ENCODE peak calls at places on chromosomes 6 and 20, in five cellular contexts. H is prostate gland; Z is CD4-positive, alpha-beta memory T cell; D is left ventricle myocardium inferior; I is cardiac muscle cell. C is an unnamed sample. For H3K4me1, the result is how much of the 10 kb centered on the place peaks cover.

GRCh38 chr6:139151425-139152087 is 16.7 kb downstream of the HECA start:
- DNase-seq in D (no peak), I (no peak), H (no peak), Z (no peak), C (no peak)

GRCh38 chr6:142885182-142885867 is 59.7 kb downstream of the HIVEP2 start:
- DNase-seq in Z (peak), D (no peak), I (peak), H (peak), C (peak)

GRCh38 chr20:23257106-23257761 is 93.4 kb upstream of the NXT1 start:
- DNase-seq in I (no peak), D (no peak), Z (no peak), H (no peak), C (no peak)

GRCh38 chr6:51841656-51842055 is 245.8 kb downstream of the PKHD1 start:
- DNase-seq in I (no peak), H (no peak), D (no peak), Z (no peak), C (no peak)

GRCh38 chr6:128711149-128711548 is 171.8 kb upstream of the LAMA2 start:
- DNase-seq in D (no peak), H (no peak), Z (no peak), I (no peak), C (no peak)

GRCh38 chr20:25149986-25150385 is 45.5 kb upstream of the ENTPD6 start:
- DNase-seq in I (no peak), Z (no peak), H (no peak), D (no peak), C (no peak)

GRCh38 chr20:1489764-1490436 is 1.3 kb downstream of the SIRPB2 start:
- DNase-seq in D (no peak), Z (no peak), I (no peak), H (no peak), C (no peak)

GRCh38 chr20:48360338-48360698 is 467.5 kb downstream of the PREX1 start:
- DNase-seq in H (no peak), I (no peak), D (no peak), Z (no peak), C (no peak)

GRCh38 chr6:167676666-167677421 is 149.9 kb upstream of the AFDN start:
- DNase-seq in I (no peak), H (no peak), D (no peak), Z (no peak), C (no peak)

GRCh38 chr20:19802492-19803158 is 44.6 kb downstream of the RIN2 start:
- DNase-seq in H (no peak), Z (no peak), I (peak), D (no peak), C (no peak)

GRCh38 chr6:30743099-30744053 is 889 bp upstream of the FLOT1 start:
- DNase-seq in Z (no peak), I (no peak), H (no peak), D (no peak), C (peak)

GRCh38 chr6:138428943-138429616 is 25.1 kb downstream of the HEBP2 start:
- DNase-seq in Z (no peak), D (no peak), I (peak), H (no peak), C (no peak)

GRCh38 chr6:168190646-168191443 is 111.8 kb upstream of the FRMD1 start:
- DNase-seq in D (no peak), Z (no peak), H (no peak), I (no peak), C (no peak)

GRCh38 chr6:14664112-14664592 is 546.6 kb downstream of the CD83 start:
- DNase-seq in H (no peak), I (no peak), D (no peak), Z (no peak), C (peak)

GRCh38 chr6:49490633-49491032 is 9.1 kb upstream of the GLYATL3 start:
- DNase-seq in I (no peak), Z (no peak), D (no peak), H (no peak), C (no peak)

GRCh38 chr20:1946762-1947534 is 46.9 kb downstream of the PDYN start:
- DNase-seq in Z (no peak), D (peak), H (peak), I (peak), C (no peak)

GRCh38 chr6:15800821-15801617 is 138.2 kb upstream of the DTNBP1 start:
- DNase-seq in H (no peak), D (no peak), Z (no peak), I (no peak), C (no peak)

GRCh38 chr6:967666-968065 is 274.7 kb upstream of the EXOC2 start:
- DNase-seq in I (no peak), D (no peak), Z (no peak), H (no peak), C (no peak)

GRCh38 chr6:79713701-79714322 is 82.7 kb downstream of the SH3BGRL2 start:
- DNase-seq in I (peak), Z (no peak), H (peak), D (peak), C (peak)

GRCh38 chr6:75849329-75850025 is 100.4 kb downstream of the MYO6 start:
- DNase-seq in H (peak), I (no peak), Z (no peak), D (no peak), C (no peak)

GRCh38 chr20:40993794-40994540 is 34.7 kb upstream of the TOP1 start:
- DNase-seq in I (no peak), D (no peak), H (no peak), Z (no peak), C (no peak)

GRCh38 chr20:36760647-36761046 is 12.9 kb downstream of the DSN1 start:
- DNase-seq in H (no peak), I (no peak), Z (no peak), D (no peak), C (no peak)

GRCh38 chr6:81718126-81718525 is 34.4 kb downstream of the TENT5A start:
- DNase-seq in I (no peak), D (no peak), H (no peak), Z (no peak), C (no peak)

GRCh38 chr6:14129572-14129971 is 12.0 kb downstream of the CD83 start:
- DNase-seq in I (peak), Z (no peak), D (peak), H (peak), C (peak)

GRCh38 chr20:10609726-10610125 is 64.1 kb downstream of the JAG1 start:
- DNase-seq in H (no peak), Z (no peak), I (no peak), D (no peak), C (no peak)

GRCh38 chr6:149636116-149636515 is 12.4 kb downstream of the KATNA1 start:
- DNase-seq in D (no peak), Z (no peak), I (no peak), H (no peak), C (no peak)

GRCh38 chr6:90284236-90284744 is 12.4 kb downstream of the BACH2 start:
- DNase-seq in H (no peak), I (no peak), D (no peak), Z (peak), C (peak)

GRCh38 chr6:29941476-29941875 is 856 bp upstream of the HLA-A start:
- DNase-seq in D (no peak), H (no peak), I (no peak), Z (no peak), C (no peak)

GRCh38 chr6:34957184-34957904 is 68.3 kb downstream of the ANKS1A start:
- DNase-seq in I (no peak), Z (no peak), D (no peak), H (no peak), C (no peak)

GRCh38 chr6:44086931-44087574 is 40.2 kb downstream of the MRPL14 start:
- DNase-seq in I (no peak), D (peak), H (no peak), Z (no peak), C (no peak)

GRCh38 chr20:13788167-13788834 is 3.5 kb downstream of the NDUFAF5 start:
- DNase-seq in D (no peak), I (peak), Z (peak), H (peak), C (no peak)

GRCh38 chr6:21845018-21845417 is 251.5 kb downstream of the SOX4 start:
- DNase-seq in Z (no peak), I (no peak), H (no peak), D (no peak), C (no peak)

GRCh38 chr6:33410711-33411631 is at the start of gene PHF1:
- DNase-seq in I (peak), H (peak), D (peak), Z (no peak), C (peak)

GRCh38 chr6:45535933-45536332 is 158.2 kb upstream of the SUPT3H start:
- DNase-seq in Z (no peak), H (peak), D (no peak), I (no peak), C (no peak)

GRCh38 chr6:901696-902455 is 208.9 kb upstream of the EXOC2 start:
- DNase-seq in I (no peak), H (no peak), D (no peak), Z (no peak), C (no peak)

DNA sequence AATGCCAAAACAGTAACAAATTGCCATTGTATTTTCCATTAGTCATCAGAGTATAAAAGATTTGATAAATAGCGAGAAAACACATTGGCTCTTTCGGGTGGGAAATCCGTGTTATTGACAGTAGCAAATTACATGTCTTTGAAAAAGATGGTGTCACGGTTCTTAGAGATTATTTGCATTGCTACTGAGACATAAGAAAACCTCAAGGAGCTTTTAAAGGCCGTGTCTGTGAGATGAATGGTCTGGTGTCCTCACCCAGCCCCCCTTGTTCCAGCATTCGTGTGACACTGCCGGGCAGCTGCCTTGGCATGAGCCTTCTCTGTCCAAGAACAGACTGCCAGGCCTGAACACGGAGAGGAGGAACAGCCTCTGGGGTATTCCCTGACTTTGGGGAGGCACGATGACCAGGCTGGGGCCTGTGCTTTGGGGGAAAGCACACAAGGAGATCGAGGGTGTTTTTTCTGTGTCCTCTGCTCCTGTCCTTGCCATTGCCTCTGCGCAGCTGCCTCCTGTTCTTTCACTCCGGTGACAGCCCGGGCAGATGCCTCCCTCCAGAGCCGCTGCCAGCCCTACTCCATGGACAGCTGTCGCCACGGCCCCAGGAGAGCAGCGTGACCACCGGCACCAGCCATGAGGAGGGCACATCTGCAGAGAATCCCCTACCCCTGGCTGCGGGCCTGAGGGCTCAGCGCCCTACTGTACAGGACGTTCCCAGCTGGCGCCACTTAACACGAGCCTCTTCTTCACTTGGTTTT is 167.7 kb upstream of the CDYL start:
- DNase-seq in D (no peak), I (no peak), Z (no peak), H (no peak), C (no peak)
- H3K4me3 ChIP-seq in D (no peak), I (no peak), Z (no peak), H (no peak), C (no peak)

DNA sequence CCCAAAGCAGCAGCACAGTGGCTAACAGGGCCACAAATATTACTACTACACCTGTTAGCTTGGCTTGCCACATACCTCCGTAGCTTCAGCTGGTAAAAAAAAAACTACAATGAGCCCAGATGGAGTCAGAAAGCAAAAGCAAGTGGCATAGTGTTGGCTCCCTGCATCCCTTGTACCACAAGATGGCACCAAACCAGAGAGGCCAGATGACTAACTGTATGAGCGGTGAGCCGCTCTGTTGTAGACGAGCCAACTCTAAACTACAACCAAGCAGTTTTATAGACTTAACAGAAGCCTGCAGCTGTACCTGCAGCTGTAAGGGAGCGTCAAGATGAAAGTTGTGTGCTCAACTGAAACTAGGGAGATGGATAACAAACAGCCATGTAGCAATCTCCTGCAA is 84.5 kb upstream of the MCHR2 start:
- DNase-seq in H (no peak), I (peak), Z (no peak), D (no peak), C (no peak)
- H3K4me1 ChIP-seq in H (under half), I (under half), Z (under half), D (under half), C (under half)

GRCh38 chr20:49568491-49569151 is 684 bp upstream of the PTGIS start:
- DNase-seq in H (no peak), Z (no peak), D (no peak), I (no peak), C (no peak)
- H3K27ac ChIP-seq in H (peak), Z (no peak), D (peak), I (no peak), C (no peak)

GRCh38 chr6:2454180-2454579 is 208.8 kb upstream of the GMDS start:
- DNase-seq in H (no peak), I (no peak), Z (no peak), D (no peak), C (no peak)

GRCh38 chr6:2450546-2450945 is 205.1 kb upstream of the GMDS start:
- DNase-seq in Z (no peak), D (peak), I (peak), H (peak), C (no peak)

GRCh38 chr6:2447318-2447717 is 201.9 kb upstream of the GMDS start:
- DNase-seq in I (no peak), D (no peak), Z (no peak), H (no peak), C (no peak)

GRCh38 chr6:2449572-2449940 is 204.2 kb upstream of the GMDS start:
- DNase-seq in H (no peak), D (no peak), I (no peak), Z (no peak), C (no peak)

DNA sequence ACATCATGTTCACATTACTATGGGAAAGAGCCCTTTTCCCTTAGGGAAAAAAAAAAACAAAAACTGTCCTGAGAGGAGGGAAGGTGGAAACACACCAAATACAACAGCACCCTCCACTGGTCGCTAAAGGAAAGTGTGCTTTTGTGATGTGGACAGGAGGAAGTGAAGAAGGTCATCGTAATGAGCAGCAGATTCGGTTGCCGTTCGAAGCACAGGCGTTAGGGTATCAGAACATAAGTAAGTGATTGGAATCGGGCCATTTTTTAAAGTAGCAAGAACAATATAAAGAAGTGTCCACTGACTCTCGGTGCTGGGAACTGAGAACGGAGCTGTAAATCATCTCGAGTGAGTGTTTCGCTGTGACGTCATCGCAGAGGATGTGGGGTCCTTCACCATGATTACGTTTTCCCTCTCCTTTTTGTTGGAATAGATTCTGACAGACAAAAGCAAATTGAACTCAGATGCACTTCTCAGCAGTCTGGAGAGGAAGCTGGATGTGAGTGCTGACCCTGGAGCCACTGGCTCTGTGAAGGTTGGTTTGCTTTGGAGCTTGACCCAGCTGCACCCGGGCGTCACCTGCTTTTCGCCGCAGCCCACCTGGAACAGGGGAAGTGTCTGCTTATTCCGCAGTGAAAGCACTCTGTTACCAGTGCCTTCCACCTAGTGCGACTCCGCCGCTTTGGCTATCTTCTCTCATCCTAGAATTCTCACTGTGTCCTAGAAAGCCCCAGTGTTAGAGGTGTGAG is 203.6 kb upstream of the GMDS start:
- DNase-seq in I (peak), Z (no peak), H (peak), D (no peak), C (no peak)
- H3K4me3 ChIP-seq in I (peak), Z (no peak), H (no peak), D (no peak), C (no peak)

DNA sequence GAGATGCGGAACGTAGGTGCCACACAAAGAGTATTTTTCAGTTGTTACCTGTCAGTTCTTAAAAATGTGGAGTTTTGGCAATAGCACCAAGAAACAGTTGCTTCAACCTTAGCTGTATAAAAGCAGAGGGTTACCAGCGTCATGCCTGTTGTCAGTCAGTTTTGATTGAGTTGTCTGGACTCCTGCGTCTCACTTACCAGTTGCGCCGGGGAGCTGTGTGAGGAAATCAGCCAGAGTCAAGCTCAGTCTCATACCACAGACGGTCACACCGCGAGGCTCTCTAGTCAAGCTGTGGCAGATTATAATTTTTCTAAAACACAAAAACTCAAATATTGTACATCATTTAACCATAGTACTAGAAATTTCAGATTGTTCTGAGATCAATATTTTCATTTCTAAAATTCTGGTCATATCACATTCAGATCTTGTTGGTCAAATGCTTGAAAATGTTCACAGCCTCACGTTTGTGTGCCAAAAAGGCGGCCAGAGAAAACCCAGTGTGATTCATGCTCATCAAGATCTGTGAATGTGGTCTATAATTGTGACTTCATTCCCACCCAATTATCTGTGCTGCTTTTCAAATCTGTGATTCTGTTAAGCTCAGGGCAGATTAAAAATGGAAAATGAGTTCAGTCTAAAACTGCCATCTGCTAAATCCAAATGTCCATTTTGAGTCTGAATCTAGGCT is 37.5 kb downstream of the SASH1 start:
- DNase-seq in Z (no peak), H (no peak), D (no peak), I (no peak), C (no peak)
- H3K4me1 ChIP-seq in Z (under half), H (under half), D (half or more), I (under half), C (under half)

GRCh38 chr20:59144831-59145196 is 18.8 kb upstream of the ZNF831 start:
- DNase-seq in Z (no peak), D (no peak), H (no peak), I (no peak), C (no peak)
- H3K27ac ChIP-seq in Z (peak), D (no peak), H (no peak), I (no peak), C (peak)

DNA sequence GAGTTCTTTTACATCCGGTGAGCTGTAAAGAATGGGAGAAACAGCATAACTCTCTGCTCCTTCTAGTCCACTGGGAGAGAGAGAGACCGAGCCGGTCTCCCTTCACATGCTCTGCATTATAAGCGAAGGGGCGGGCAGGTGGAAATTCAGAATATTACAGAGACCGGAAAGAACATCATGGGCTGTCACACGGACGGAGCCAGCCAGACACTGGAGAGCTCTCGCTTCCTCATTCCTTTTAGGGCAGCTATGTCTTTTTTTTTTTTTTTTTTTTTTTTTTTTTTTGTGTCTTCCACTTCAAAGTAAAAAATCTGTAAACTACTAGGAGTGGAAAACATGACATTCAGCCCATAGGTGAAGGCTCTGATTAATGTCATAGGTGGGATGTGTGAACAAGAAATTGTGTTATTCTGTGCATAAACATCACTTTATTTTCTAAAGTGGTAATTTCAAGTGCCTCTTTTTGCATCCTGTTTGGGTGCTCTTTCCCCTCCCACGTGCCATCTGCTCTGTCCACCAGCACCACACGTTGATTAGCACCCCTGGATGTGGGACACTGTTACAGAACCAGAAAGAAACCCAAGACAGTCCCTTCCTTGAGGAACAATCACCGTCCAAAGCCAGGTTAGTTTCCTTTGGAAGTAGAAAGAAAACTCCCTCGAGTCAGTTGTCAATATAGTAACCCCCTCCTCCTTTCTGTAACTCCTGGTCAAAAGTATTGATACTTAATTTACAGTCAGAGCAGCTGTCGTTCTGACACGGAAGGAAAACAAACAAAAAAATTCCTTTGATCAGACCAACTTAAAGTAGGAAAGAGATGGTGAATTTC is at the start of gene TAGAP:
- DNase-seq in Z (peak), H (peak), D (peak), I (no peak), C (peak)
- H3K4me3 ChIP-seq in Z (peak), H (no peak), D (peak), I (no peak), C (peak)